ENCODE peak calls at places on chromosomes 16 and 17, in eight cellular contexts. One of them, this sample, is unnamed.

GRCh38 chr16:23491490-23492391 is 18.6 kb downstream of the GGA2 start:
- DNase-seq in cardiac fibroblast: peak; percentile 73
- DNase-seq in PC-3: peak; percentile 69
- DNase-seq in neural crest cell: no peak
- DNase-seq in body of pancreas: no peak
- DNase-seq in osteocyte: no peak
- DNase-seq in left lung: no peak
- DNase-seq in ovary: no peak
- DNase-seq in this sample: peak; percentile 9

GRCh38 chr16:86134802-86135461 is 236.0 kb downstream of the IRF8 start:
- DNase-seq in cardiac fibroblast: no peak
- DNase-seq in PC-3: no peak
- DNase-seq in neural crest cell: no peak
- DNase-seq in body of pancreas: no peak
- DNase-seq in osteocyte: no peak
- DNase-seq in left lung: no peak
- DNase-seq in ovary: no peak
- DNase-seq in this sample: no peak

GRCh38 chr16:54432481-54433229 is 146.1 kb upstream of the IRX3 start:
- DNase-seq in cardiac fibroblast: no peak
- DNase-seq in PC-3: no peak
- DNase-seq in neural crest cell: peak; percentile 39
- DNase-seq in body of pancreas: peak; percentile 18
- DNase-seq in osteocyte: no peak
- DNase-seq in left lung: no peak
- DNase-seq in ovary: no peak
- DNase-seq in this sample: no peak

GRCh38 chr17:81287741-81288430 is 7.2 kb downstream of the SLC38A10 start:
- DNase-seq in cardiac fibroblast: no peak
- DNase-seq in PC-3: no peak
- DNase-seq in neural crest cell: no peak
- DNase-seq in body of pancreas: no peak
- DNase-seq in osteocyte: no peak
- DNase-seq in left lung: peak; percentile 63
- DNase-seq in ovary: no peak
- DNase-seq in this sample: no peak

GRCh38 chr16:73020409-73020884 is 27.5 kb downstream of the ZFHX3 start:
- DNase-seq in cardiac fibroblast: peak; percentile 99
- DNase-seq in PC-3: peak; percentile 94
- DNase-seq in neural crest cell: no peak
- DNase-seq in body of pancreas: peak; percentile 95
- DNase-seq in osteocyte: peak; percentile 94
- DNase-seq in left lung: no peak
- DNase-seq in ovary: no peak
- DNase-seq in this sample: peak; percentile 97

GRCh38 chr17:3983945-3984484 is 19.8 kb upstream of the ATP2A3 start:
- DNase-seq in cardiac fibroblast: peak; percentile 85
- DNase-seq in PC-3: no peak
- DNase-seq in neural crest cell: no peak
- DNase-seq in body of pancreas: no peak
- DNase-seq in osteocyte: no peak
- DNase-seq in left lung: no peak
- DNase-seq in ovary: no peak
- DNase-seq in this sample: peak; percentile 37

GRCh38 chr17:14331200-14331981 is 30.5 kb downstream of the HS3ST3B1 start:
- DNase-seq in cardiac fibroblast: no peak
- DNase-seq in PC-3: no peak
- DNase-seq in neural crest cell: no peak
- DNase-seq in body of pancreas: no peak
- DNase-seq in osteocyte: no peak
- DNase-seq in left lung: no peak
- DNase-seq in ovary: no peak
- DNase-seq in this sample: no peak

GRCh38 chr17:47290870-47291241 is 32.9 kb upstream of the EFCAB13 start:
- DNase-seq in cardiac fibroblast: no peak
- DNase-seq in PC-3: no peak
- DNase-seq in neural crest cell: no peak
- DNase-seq in body of pancreas: no peak
- DNase-seq in osteocyte: no peak
- DNase-seq in left lung: no peak
- DNase-seq in ovary: no peak
- DNase-seq in this sample: no peak

GRCh38 chr17:62852195-62852594 is 44.1 kb upstream of the MARCHF10 start:
- DNase-seq in cardiac fibroblast: no peak
- DNase-seq in PC-3: no peak
- DNase-seq in neural crest cell: no peak
- DNase-seq in body of pancreas: no peak
- DNase-seq in osteocyte: peak; percentile 15
- DNase-seq in left lung: no peak
- DNase-seq in ovary: no peak
- DNase-seq in this sample: no peak

GRCh38 chr17:45341389-45342158 is 24.8 kb upstream of the MAP3K14 start:
- DNase-seq in cardiac fibroblast: peak; percentile 84
- DNase-seq in PC-3: peak; percentile 36
- DNase-seq in neural crest cell: peak; percentile 30
- DNase-seq in body of pancreas: no peak
- DNase-seq in osteocyte: peak; percentile 87
- DNase-seq in left lung: peak; percentile 77
- DNase-seq in ovary: peak; percentile 32
- DNase-seq in this sample: peak; percentile 90

GRCh38 chr17:73955616-73956015 is 247.9 kb upstream of the RPL38 start:
- DNase-seq in cardiac fibroblast: no peak
- DNase-seq in PC-3: no peak
- DNase-seq in neural crest cell: no peak
- DNase-seq in body of pancreas: no peak
- DNase-seq in osteocyte: no peak
- DNase-seq in left lung: no peak
- DNase-seq in ovary: no peak
- DNase-seq in this sample: no peak

GRCh38 chr17:50170662-50171370 is 5.0 kb downstream of the SGCA start:
- DNase-seq in cardiac fibroblast: peak; percentile 19
- DNase-seq in PC-3: peak; percentile 85
- DNase-seq in neural crest cell: no peak
- DNase-seq in body of pancreas: no peak
- DNase-seq in osteocyte: no peak
- DNase-seq in left lung: peak; percentile 28
- DNase-seq in ovary: no peak
- DNase-seq in this sample: no peak

GRCh38 chr17:79888811-79889634 is 49.8 kb upstream of the CBX4 start:
- DNase-seq in cardiac fibroblast: no peak
- DNase-seq in PC-3: no peak
- DNase-seq in neural crest cell: no peak
- DNase-seq in body of pancreas: no peak
- DNase-seq in osteocyte: no peak
- DNase-seq in left lung: no peak
- DNase-seq in ovary: no peak
- DNase-seq in this sample: no peak

GRCh38 chr16:86823895-86824671 is 245.7 kb downstream of the FOXL1 start:
- DNase-seq in cardiac fibroblast: peak; percentile 91
- DNase-seq in PC-3: peak; percentile 80
- DNase-seq in neural crest cell: no peak
- DNase-seq in body of pancreas: no peak
- DNase-seq in osteocyte: no peak
- DNase-seq in left lung: no peak
- DNase-seq in ovary: no peak
- DNase-seq in this sample: peak; percentile 98

GRCh38 chr17:32461498-32461852 is 17.2 kb downstream of the PSMD11 start:
- DNase-seq in cardiac fibroblast: no peak
- DNase-seq in PC-3: no peak
- DNase-seq in neural crest cell: no peak
- DNase-seq in body of pancreas: no peak
- DNase-seq in osteocyte: no peak
- DNase-seq in left lung: no peak
- DNase-seq in ovary: no peak
- DNase-seq in this sample: no peak

GRCh38 chr16:84976644-84977400 is 34.5 kb downstream of the ZDHHC7 start:
- DNase-seq in cardiac fibroblast: peak; percentile 25
- DNase-seq in PC-3: no peak
- DNase-seq in neural crest cell: no peak
- DNase-seq in body of pancreas: peak; percentile 48
- DNase-seq in osteocyte: no peak
- DNase-seq in left lung: peak; percentile 67
- DNase-seq in ovary: no peak
- DNase-seq in this sample: peak; percentile 27

GRCh38 chr17:57956311-57957119 is 1.3 kb upstream of the CUEDC1 start:
- DNase-seq in cardiac fibroblast: no peak
- DNase-seq in PC-3: no peak
- DNase-seq in neural crest cell: no peak
- DNase-seq in body of pancreas: no peak
- DNase-seq in osteocyte: no peak
- DNase-seq in left lung: no peak
- DNase-seq in ovary: no peak
- DNase-seq in this sample: no peak

DNA sequence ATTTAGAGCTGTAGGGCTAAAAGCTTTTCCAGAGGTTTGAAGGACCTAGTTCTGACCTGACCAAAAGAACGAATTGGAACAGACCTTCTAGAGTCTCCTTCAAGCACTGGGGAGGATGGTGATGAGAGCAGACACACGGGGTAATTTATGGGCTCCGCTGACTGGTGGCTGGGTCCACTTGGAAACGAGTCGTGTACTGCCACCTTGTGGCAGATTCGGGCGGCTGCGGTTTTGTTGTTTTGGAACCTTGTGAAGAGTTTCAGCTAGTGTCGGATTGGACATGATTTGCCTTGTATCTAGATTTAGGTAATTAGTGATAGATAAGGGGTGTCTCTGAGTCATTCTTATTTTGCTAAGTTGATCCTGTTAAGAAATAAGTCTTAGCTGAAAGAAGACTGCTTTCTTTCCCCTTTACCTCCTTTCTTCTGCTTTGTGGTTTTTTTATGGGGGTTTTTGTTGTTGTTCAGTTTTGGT is 98.9 kb downstream of the AATF start:
- DNase-seq in cardiac fibroblast: peak; percentile 90
- DNase-seq in PC-3: peak; percentile 84
- DNase-seq in neural crest cell: peak; percentile 86
- DNase-seq in body of pancreas: peak; percentile 78
- DNase-seq in osteocyte: peak; percentile 90
- DNase-seq in left lung: peak; percentile 87
- DNase-seq in ovary: peak; percentile 76
- DNase-seq in this sample: peak; percentile 83
- TF ChIP-seq CTCF in cardiac fibroblast: peak; percentile 91
- TF ChIP-seq CTCF in PC-3: peak; percentile 86
- TF ChIP-seq CTCF in neural crest cell: peak; percentile 97
- TF ChIP-seq CTCF in body of pancreas: peak; percentile 80
- TF ChIP-seq CTCF in osteocyte: peak; percentile 92
- TF ChIP-seq CTCF in left lung: peak; percentile 83
- TF ChIP-seq CTCF in ovary: peak; percentile 52
- TF ChIP-seq CTCF in this sample: peak; percentile 88

DNA sequence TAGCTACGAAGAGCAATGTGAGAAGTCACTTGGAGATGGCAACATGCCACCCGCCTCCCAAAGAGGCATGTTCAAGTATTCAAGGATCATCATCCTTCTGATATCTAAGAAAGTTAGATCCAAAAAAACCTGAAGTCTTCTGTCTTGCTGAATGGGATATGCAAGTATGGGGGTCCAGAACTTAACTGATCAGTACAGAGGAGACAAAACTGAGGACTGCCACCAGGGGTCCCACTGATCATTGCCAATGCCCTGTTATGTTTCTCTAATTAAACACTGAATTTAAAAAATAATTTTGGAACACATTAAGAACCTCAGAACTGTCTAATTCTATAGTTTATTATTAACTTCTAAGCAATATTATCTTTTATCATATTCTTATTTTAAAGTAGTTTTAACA is 99.7 kb downstream of the CDH8 start:
- DNase-seq in cardiac fibroblast: no peak
- DNase-seq in PC-3: peak; percentile 11
- DNase-seq in neural crest cell: no peak
- DNase-seq in body of pancreas: no peak
- DNase-seq in osteocyte: no peak
- DNase-seq in left lung: no peak
- DNase-seq in ovary: no peak
- DNase-seq in this sample: no peak
- TF ChIP-seq CTCF in cardiac fibroblast: peak; percentile 14
- TF ChIP-seq CTCF in PC-3: peak; percentile 59
- TF ChIP-seq CTCF in neural crest cell: peak; percentile 65
- TF ChIP-seq CTCF in body of pancreas: no peak
- TF ChIP-seq CTCF in osteocyte: peak; percentile 54
- TF ChIP-seq CTCF in left lung: no peak
- TF ChIP-seq CTCF in ovary: no peak
- TF ChIP-seq CTCF in this sample: peak; percentile 36

GRCh38 chr16:11495066-11495407 is 91.7 kb downstream of the LITAF start:
- DNase-seq in cardiac fibroblast: no peak
- DNase-seq in PC-3: no peak
- DNase-seq in neural crest cell: no peak
- DNase-seq in body of pancreas: no peak
- DNase-seq in osteocyte: no peak
- DNase-seq in left lung: no peak
- DNase-seq in ovary: no peak
- DNase-seq in this sample: no peak

GRCh38 chr16:11497851-11498289 is 88.8 kb downstream of the LITAF start:
- DNase-seq in cardiac fibroblast: peak; percentile 66
- DNase-seq in PC-3: no peak
- DNase-seq in neural crest cell: no peak
- DNase-seq in body of pancreas: no peak
- DNase-seq in osteocyte: no peak
- DNase-seq in left lung: no peak
- DNase-seq in ovary: no peak
- DNase-seq in this sample: peak; percentile 72

GRCh38 chr16:11498683-11499082 is 88.0 kb downstream of the LITAF start:
- DNase-seq in cardiac fibroblast: no peak
- DNase-seq in PC-3: no peak
- DNase-seq in neural crest cell: no peak
- DNase-seq in body of pancreas: peak; percentile 29
- DNase-seq in osteocyte: no peak
- DNase-seq in left lung: no peak
- DNase-seq in ovary: no peak
- DNase-seq in this sample: no peak

GRCh38 chr16:11499295-11500089 is 87.2 kb downstream of the LITAF start:
- DNase-seq in cardiac fibroblast: no peak
- DNase-seq in PC-3: peak; percentile 6
- DNase-seq in neural crest cell: no peak
- DNase-seq in body of pancreas: no peak
- DNase-seq in osteocyte: no peak
- DNase-seq in left lung: no peak
- DNase-seq in ovary: no peak
- DNase-seq in this sample: no peak

GRCh38 chr16:11497329-11497805 is 89.4 kb downstream of the LITAF start:
- DNase-seq in cardiac fibroblast: peak; percentile 63
- DNase-seq in PC-3: peak; percentile 76
- DNase-seq in neural crest cell: peak; percentile 41
- DNase-seq in body of pancreas: peak; percentile 88
- DNase-seq in osteocyte: peak; percentile 92
- DNase-seq in left lung: peak; percentile 94
- DNase-seq in ovary: peak; percentile 80
- DNase-seq in this sample: peak; percentile 72
- TF ChIP-seq CTCF in cardiac fibroblast: peak; percentile 18
- TF ChIP-seq CTCF in PC-3: no peak
- TF ChIP-seq CTCF in neural crest cell: peak; percentile 31
- TF ChIP-seq CTCF in body of pancreas: no peak
- TF ChIP-seq CTCF in osteocyte: no peak
- TF ChIP-seq CTCF in left lung: no peak
- TF ChIP-seq CTCF in ovary: no peak
- TF ChIP-seq CTCF in this sample: no peak

GRCh38 chr16:89132194-89133005 is 38.7 kb downstream of the ACSF3 start:
- DNase-seq in cardiac fibroblast: no peak
- DNase-seq in PC-3: no peak
- DNase-seq in neural crest cell: no peak
- DNase-seq in body of pancreas: no peak
- DNase-seq in osteocyte: no peak
- DNase-seq in left lung: no peak
- DNase-seq in ovary: peak; percentile 9
- DNase-seq in this sample: no peak
- TF ChIP-seq CTCF in cardiac fibroblast: no peak
- TF ChIP-seq CTCF in PC-3: peak; percentile 17
- TF ChIP-seq CTCF in neural crest cell: no peak
- TF ChIP-seq CTCF in body of pancreas: no peak
- TF ChIP-seq CTCF in osteocyte: no peak
- TF ChIP-seq CTCF in left lung: no peak
- TF ChIP-seq CTCF in ovary: no peak
- TF ChIP-seq CTCF in this sample: no peak

GRCh38 chr16:50245417-50246298 is 20.7 kb upstream of the ADCY7 start:
- DNase-seq in cardiac fibroblast: peak; percentile 82
- DNase-seq in PC-3: peak; percentile 81
- DNase-seq in neural crest cell: no peak
- DNase-seq in body of pancreas: peak; percentile 46
- DNase-seq in osteocyte: peak; percentile 76
- DNase-seq in left lung: peak; percentile 93
- DNase-seq in ovary: peak; percentile 69
- DNase-seq in this sample: peak; percentile 50
- TF ChIP-seq CTCF in cardiac fibroblast: no peak
- TF ChIP-seq CTCF in PC-3: no peak
- TF ChIP-seq CTCF in neural crest cell: no peak
- TF ChIP-seq CTCF in body of pancreas: no peak
- TF ChIP-seq CTCF in osteocyte: peak; percentile 43
- TF ChIP-seq CTCF in left lung: no peak
- TF ChIP-seq CTCF in ovary: no peak
- TF ChIP-seq CTCF in this sample: peak; percentile 14

This sample was measured in astrocyte of the spinal cord.